ENCODE peak calls at places on chromosomes 12 and 14, in four cellular contexts. U, J, B and M are unnamed samples.

GRCh38 chr12:64610092-64610659 is at the start of gene RASSF3:
- DNase-seq in U (peak), J (peak), B (peak), M (peak)

GRCh38 chr14:66503532-66503931 is 4.4 kb upstream of the GPHN start:
- DNase-seq in U (no peak), J (no peak), B (no peak), M (no peak)

GRCh38 chr12:53638057-53638456 is 11.9 kb upstream of the ATF7 start:
- DNase-seq in U (no peak), J (no peak), B (no peak), M (no peak)

GRCh38 chr14:24889843-24890242 is 160.1 kb downstream of the STXBP6 start:
- DNase-seq in U (no peak), J (no peak), B (no peak), M (no peak)

GRCh38 chr12:85580562-85581168 is 255.5 kb downstream of the RASSF9 start:
- DNase-seq in U (no peak), J (no peak), B (no peak), M (no peak)

GRCh38 chr12:15446798-15447197 is 124.5 kb downstream of the PTPRO start:
- DNase-seq in U (peak), J (no peak), B (no peak), M (no peak)

GRCh38 chr12:70663838-70664237 is 26.6 kb upstream of the PTPRB start:
- DNase-seq in U (no peak), J (no peak), B (no peak), M (no peak)

GRCh38 chr12:19710811-19711793 is 271.8 kb downstream of the AEBP2 start:
- DNase-seq in U (no peak), J (no peak), B (no peak), M (peak)

GRCh38 chr14:48546996-48547395 is 871.6 kb upstream of the MDGA2 start:
- DNase-seq in U (no peak), J (no peak), B (no peak), M (no peak)

GRCh38 chr12:55642275-55643068 is 5.8 kb downstream of the OR10P1 start:
- DNase-seq in U (no peak), J (no peak), B (no peak), M (no peak)

GRCh38 chr14:26993541-26993940 is 395.7 kb upstream of the NOVA1 start:
- DNase-seq in U (no peak), J (no peak), B (no peak), M (no peak)

GRCh38 chr12:1885605-1886245 is 32.7 kb downstream of the CACNA2D4 start:
- DNase-seq in U (no peak), J (no peak), B (no peak), M (no peak)

GRCh38 chr14:74257078-74257987 is 18.1 kb downstream of the VSX2 start:
- DNase-seq in U (no peak), J (peak), B (no peak), M (peak)

GRCh38 chr14:80901260-80901659 is 40.3 kb downstream of the CEP128 start:
- DNase-seq in U (no peak), J (no peak), B (no peak), M (peak)

GRCh38 chr14:104965561-104966231 is 12.5 kb downstream of the AHNAK2 start:
- DNase-seq in U (no peak), J (no peak), B (no peak), M (peak)

GRCh38 chr14:86288336-86288735 is 758.4 kb downstream of the FLRT2 start:
- DNase-seq in U (no peak), J (no peak), B (no peak), M (no peak)

GRCh38 chr14:101992708-101993107 is 28.3 kb downstream of the DYNC1H1 start:
- DNase-seq in U (no peak), J (no peak), B (no peak), M (no peak)

GRCh38 chr14:21535545-21536394 is 9.6 kb upstream of the SALL2 start:
- DNase-seq in U (no peak), J (no peak), B (no peak), M (no peak)
- H2AFZ ChIP-seq in U (no peak), J (no peak), B (no peak), M (no peak)

GRCh38 chr12:128852885-128853284 is 393 bp upstream of the GLT1D1 start:
- DNase-seq in U (no peak), J (no peak), B (no peak), M (no peak)
- H3K4me3 ChIP-seq in U (no peak), J (peak), B (no peak), M (no peak)

GRCh38 chr12:39587247-39587646 is 32.4 kb downstream of the ABCD2 start:
- DNase-seq in U (no peak), J (no peak), B (peak), M (no peak)

GRCh38 chr12:39586811-39587210 is 32.8 kb downstream of the ABCD2 start:
- DNase-seq in U (no peak), J (no peak), B (no peak), M (no peak)

DNA sequence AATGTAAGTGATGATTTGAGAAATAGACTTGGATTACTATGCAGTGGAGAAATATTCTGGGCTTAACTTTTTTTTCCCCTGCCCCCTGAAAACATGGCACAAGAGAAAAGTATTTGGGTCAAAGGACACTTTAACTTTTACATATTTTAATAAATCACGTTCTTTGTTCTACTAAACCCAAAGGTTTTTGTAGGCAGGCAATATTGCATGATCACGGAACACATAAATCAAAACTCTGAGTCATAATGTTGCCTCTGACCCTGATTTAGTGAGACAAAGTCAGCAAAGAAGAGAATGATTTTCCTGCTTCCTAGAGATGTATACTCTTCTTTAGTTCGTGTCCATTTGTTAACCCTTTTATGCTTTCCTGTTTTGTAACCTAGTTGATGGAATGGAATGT is 38.0 kb downstream of the ABCD2 start:
- DNase-seq in U (peak), J (no peak), B (peak), M (no peak)
- H2AFZ ChIP-seq in U (peak), J (no peak), B (peak), M (no peak)

GRCh38 chr12:68349083-68349700 is 17.0 kb upstream of the MDM1 start:
- DNase-seq in U (no peak), J (peak), B (no peak), M (peak)
- H3K4me3 ChIP-seq in U (no peak), J (no peak), B (no peak), M (no peak)

GRCh38 chr12:6925239-6925542 is 2.6 kb upstream of the ATN1 start:
- DNase-seq in U (no peak), J (peak), B (no peak), M (no peak)
- H2AFZ ChIP-seq in U (peak), J (no peak), B (no peak), M (peak)